ENCODE peak calls at places on chromosome 16, in ten cellular contexts. H, B, V, Q, F, D, Z, P, J and W are unnamed samples.

GRCh38 chr16:50266337-50267091 is at the start of gene ADCY7:
- DNase-seq in H (peak; percentile 85), B (peak; percentile 78), V (no peak), Q (peak; percentile 93), F (no peak), D (peak; percentile 87), Z (no peak), P (peak; percentile 72), J (no peak), W (peak; percentile 64)

GRCh38 chr16:27458987-27459688 is 57.2 kb downstream of the IL21R start:
- DNase-seq in H (no peak), B (no peak), V (no peak), Q (no peak), F (no peak), D (no peak), Z (no peak), P (no peak), J (no peak), W (no peak)

GRCh38 chr16:10509534-10510025 is 70.8 kb downstream of the EMP2 start:
- DNase-seq in H (peak; percentile 53), B (peak; percentile 79), V (peak; percentile 74), Q (no peak), F (no peak), D (peak; percentile 48), Z (peak; percentile 31), P (peak; percentile 61), J (peak; percentile 49), W (peak; percentile 88)

GRCh38 chr16:10866196-10866976 is 10.6 kb upstream of the CIITA start:
- DNase-seq in H (no peak), B (no peak), V (no peak), Q (peak; percentile 63), F (no peak), D (peak; percentile 17), Z (no peak), P (no peak), J (no peak), W (peak; percentile 44)

GRCh38 chr16:66515543-66516171 is 34.3 kb downstream of the TK2 start:
- DNase-seq in H (no peak), B (peak; percentile 37), V (peak; percentile 33), Q (no peak), F (no peak), D (peak; percentile 28), Z (no peak), P (no peak), J (peak; percentile 44), W (no peak)

GRCh38 chr16:58051296-58051695 is 25.7 kb downstream of the MMP15 start:
- DNase-seq in H (no peak), B (no peak), V (no peak), Q (no peak), F (no peak), D (no peak), Z (no peak), P (no peak), J (no peak), W (no peak)

GRCh38 chr16:71883193-71883848 is 661 bp downstream of the ZNF821 start:
- DNase-seq in H (peak; percentile 61), B (peak; percentile 6), V (peak; percentile 56), Q (no peak), F (no peak), D (peak; percentile 74), Z (no peak), P (peak; percentile 60), J (peak; percentile 40), W (peak; percentile 54)

GRCh38 chr16:84194470-84195200 is 3.7 kb downstream of the ADAD2 start:
- DNase-seq in H (no peak), B (no peak), V (no peak), Q (peak; percentile 72), F (no peak), D (peak; percentile 36), Z (no peak), P (no peak), J (no peak), W (no peak)

GRCh38 chr16:84368327-84368996 is at the start of gene ATP2C2:
- DNase-seq in H (peak; percentile 86), B (no peak), V (no peak), Q (peak; percentile 94), F (no peak), D (no peak), Z (peak; percentile 39), P (no peak), J (no peak), W (no peak)

GRCh38 chr16:2467301-2468141 is 3.6 kb upstream of the NTN3 start:
- DNase-seq in H (peak; percentile 66), B (peak; percentile 72), V (peak; percentile 79), Q (peak; percentile 91), F (peak; percentile 66), D (no peak), Z (peak; percentile 82), P (peak; percentile 84), J (peak; percentile 78), W (peak; percentile 72)
- H3K27ac ChIP-seq in H (peak overlapping the region; percentile 36), B (peak overlapping the region; percentile 27), V (peak overlapping the region; percentile 44), Q (peak overlapping the region; percentile 32), F (peak overlapping the region; percentile 48), D (peak overlapping the region; percentile 17), Z (peak overlapping the region; percentile 82), P (no peak overlapping the region), J (peak overlapping the region; percentile 38), W (no peak overlapping the region)

GRCh38 chr16:31010943-31011342 is 505 bp upstream of the STX1B start:
- DNase-seq in H (no peak), B (no peak), V (no peak), Q (no peak), F (no peak), D (no peak), Z (no peak), P (no peak), J (no peak), W (no peak)

GRCh38 chr16:31009120-31009519 is 1.3 kb downstream of the STX1B start:
- DNase-seq in H (no peak), B (no peak), V (no peak), Q (no peak), F (no peak), D (no peak), Z (no peak), P (no peak), J (no peak), W (no peak)

GRCh38 chr16:31008154-31008950 is 2.1 kb downstream of the STX1B start:
- DNase-seq in H (no peak), B (peak; percentile 91), V (no peak), Q (no peak), F (no peak), D (no peak), Z (no peak), P (no peak), J (no peak), W (no peak)

GRCh38 chr16:31010539-31010938 is at the start of gene STX1B:
- DNase-seq in H (peak; percentile 21), B (no peak), V (no peak), Q (peak; percentile 85), F (no peak), D (peak; percentile 21), Z (no peak), P (no peak), J (peak; percentile 43), W (no peak)

DNA sequence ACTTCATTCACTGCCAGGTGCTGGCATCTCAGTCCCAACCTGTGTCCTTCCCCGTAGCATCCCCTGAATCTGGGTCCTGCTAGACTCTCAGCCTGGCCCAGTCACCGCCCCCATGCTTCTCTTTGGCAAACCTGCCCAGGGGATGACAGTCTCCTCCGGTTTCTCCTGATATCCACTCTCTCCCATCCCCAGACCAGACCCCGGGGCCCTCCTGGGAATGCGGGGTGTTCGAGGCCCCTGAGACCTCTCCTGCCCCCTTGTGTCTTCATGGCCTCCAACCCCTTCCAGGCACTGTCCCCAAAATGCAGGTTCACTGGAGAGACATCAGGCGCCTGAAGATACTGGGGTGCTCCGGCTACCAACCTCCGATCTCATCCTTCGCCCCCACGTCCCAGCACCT is 544 bp downstream of the STX1B start:
- DNase-seq in H (no peak), B (no peak), V (no peak), Q (no peak), F (no peak), D (no peak), Z (no peak), P (no peak), J (no peak), W (no peak)
- H3K4me3 ChIP-seq in H (no peak overlapping the region), B (peak overlapping the region; percentile 62), V (no peak overlapping the region), Q (no peak overlapping the region), F (no peak overlapping the region), D (no peak overlapping the region), Z (peak overlapping the region; percentile 70), P (no peak overlapping the region), J (no peak overlapping the region), W (no peak overlapping the region)

GRCh38 chr16:88759976-88760350 is 25.1 kb downstream of the PIEZO1 start:
- DNase-seq in H (no peak), B (no peak), V (no peak), Q (no peak), F (no peak), D (no peak), Z (no peak), P (no peak), J (no peak), W (no peak)

GRCh38 chr16:88758944-88759244 is 26.1 kb downstream of the PIEZO1 start:
- DNase-seq in H (no peak), B (no peak), V (no peak), Q (no peak), F (no peak), D (no peak), Z (no peak), P (no peak), J (no peak), W (no peak)

GRCh38 chr16:88760424-88761142 is 24.4 kb downstream of the PIEZO1 start:
- DNase-seq in H (peak; percentile 77), B (no peak), V (no peak), Q (no peak), F (no peak), D (no peak), Z (no peak), P (no peak), J (no peak), W (no peak)

GRCh38 chr16:88758227-88758943 is 26.6 kb downstream of the PIEZO1 start:
- DNase-seq in H (no peak), B (no peak), V (no peak), Q (no peak), F (no peak), D (no peak), Z (no peak), P (no peak), J (no peak), W (no peak)

DNA sequence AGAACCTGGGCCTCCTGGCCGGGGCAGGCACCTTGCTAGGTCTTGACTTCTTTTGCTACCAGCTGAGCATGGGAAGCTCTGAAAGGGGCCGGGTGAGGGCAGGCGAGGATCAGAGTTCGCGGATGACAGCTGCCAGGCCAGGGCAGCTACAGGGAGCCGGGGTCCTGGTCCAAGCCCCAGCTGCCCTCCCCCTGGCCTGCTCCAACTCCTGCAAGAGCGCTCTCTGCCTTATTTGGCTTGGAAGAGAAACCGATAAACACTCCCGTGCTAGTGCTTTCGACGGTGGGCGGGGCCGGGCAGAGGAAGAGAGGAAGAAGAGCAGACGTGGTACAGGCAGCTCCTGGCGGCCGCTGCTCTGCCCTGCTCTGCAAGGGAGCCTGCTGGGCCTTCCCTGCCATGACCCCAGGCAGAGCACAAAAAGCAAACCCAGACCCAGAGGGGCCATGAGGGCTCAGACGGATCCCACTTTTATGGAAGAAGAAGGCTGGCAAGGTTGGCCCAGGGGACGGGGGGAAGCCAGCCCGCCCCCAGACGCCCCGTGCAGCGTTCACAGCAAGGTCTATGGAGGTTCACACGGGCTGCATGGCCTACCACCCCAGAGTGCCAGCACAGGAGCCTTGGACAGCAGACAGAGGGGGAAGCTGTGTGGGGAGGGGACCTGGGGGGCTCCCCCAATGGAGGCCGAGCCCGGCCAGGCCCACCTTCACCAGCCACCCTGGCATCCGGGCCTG is 25.6 kb downstream of the PIEZO1 start:
- DNase-seq in H (peak; percentile 85), B (peak; percentile 49), V (no peak), Q (no peak), F (no peak), D (peak; percentile 64), Z (no peak), P (no peak), J (peak; percentile 84), W (peak; percentile 86)
- TF ChIP-seq POLR2A in H (peak; percentile 27), B (no peak), V (no peak), Q (no peak), F (no peak), D (no peak), Z (no peak), P (no peak), J (peak; percentile 60), W (peak; percentile 47)

GRCh38 chr16:28880589-28880915 is 2.3 kb downstream of the ATP2A1 start:
- DNase-seq in H (no peak), B (no peak), V (no peak), Q (no peak), F (no peak), D (no peak), Z (no peak), P (no peak), J (no peak), W (no peak)
- H3K27ac ChIP-seq in H (no peak overlapping the region), B (no peak overlapping the region), V (no peak overlapping the region), Q (no peak overlapping the region), F (no peak overlapping the region), D (no peak overlapping the region), Z (no peak overlapping the region), P (no peak overlapping the region), J (no peak overlapping the region), W (no peak overlapping the region)